ENCODE peak calls at places on chromosomes 11 and 22, in four cellular contexts. A is psoas muscle, G is neuronal stem cell, C is SK-N-SH. V is an unnamed sample. For H3K4me1, the result is how much of the 10 kb centered on the place peaks cover.

GRCh38 chr22:32917577-32918375 is 116.3 kb downstream of the TIMP3 start:
- DNase-seq in A (no peak), C (no peak), G (no peak), V (no peak)

GRCh38 chr11:64120951-64121569 is 44.9 kb downstream of the MACROD1 start:
- DNase-seq in C (no peak), A (no peak), G (no peak), V (no peak)

GRCh38 chr11:61956191-61957027 is 6.3 kb downstream of the BEST1 start:
- DNase-seq in G (no peak), A (no peak), C (no peak), V (no peak)

GRCh38 chr11:57324154-57324885 is 432 bp downstream of the TNKS1BP1 start:
- DNase-seq in C (peak), A (peak), G (peak), V (no peak)

GRCh38 chr11:20035701-20036601 is 124.3 kb downstream of the DBX1 start:
- DNase-seq in C (no peak), A (no peak), G (no peak), V (no peak)

GRCh38 chr11:37449146-37449545 is 851.1 kb upstream of the RAG2 start:
- DNase-seq in A (no peak), C (peak), G (peak), V (peak)

GRCh38 chr11:72240461-72241289 is 3.3 kb downstream of the PHOX2A start:
- DNase-seq in G (no peak), A (no peak), C (no peak), V (no peak)

GRCh38 chr11:65606876-65607613 is 7.0 kb downstream of the MAP3K11 start:
- DNase-seq in C (peak), G (peak), A (peak), V (peak)

GRCh38 chr11:70536051-70536877 is 137.9 kb downstream of the CTTN start:
- DNase-seq in G (no peak), C (peak), A (no peak), V (no peak)

GRCh38 chr22:37214431-37215025 is 2.3 kb upstream of the SSTR3 start:
- DNase-seq in C (no peak), G (no peak), A (no peak), V (no peak)

DNA sequence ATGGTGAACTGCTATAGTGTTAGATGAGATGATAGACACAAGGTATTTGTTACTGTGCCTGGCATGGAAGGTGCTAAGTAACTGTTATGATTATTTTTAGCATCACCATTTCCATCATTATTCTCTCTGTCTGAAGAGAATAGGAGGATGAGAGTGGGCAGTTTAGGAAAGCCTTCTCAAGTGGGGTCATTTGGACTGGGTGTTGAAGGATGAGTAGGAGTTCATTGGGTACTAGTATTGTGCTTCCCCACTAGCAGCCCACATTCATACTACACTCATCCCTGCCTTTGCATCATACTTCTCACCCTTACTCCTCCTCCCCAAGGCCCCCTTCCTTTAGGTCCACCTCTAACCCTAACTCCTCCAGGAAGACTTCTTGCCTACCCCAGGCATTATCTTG is 20.6 kb downstream of the MYEOV start:
- DNase-seq in A (no peak), G (no peak), C (no peak), V (no peak)
- H3K4me1 ChIP-seq in A (under half), G (under half), C (under half), V (under half)

GRCh38 chr11:11582261-11582701 is 39.5 kb downstream of the GALNT18 start:
- DNase-seq in G (no peak), A (no peak), C (no peak), V (no peak)
- H3K4me1 ChIP-seq in G (under half), A (under half), C (half or more), V (under half)

GRCh38 chr11:13280777-13281176 is 3.2 kb downstream of the BMAL1 start:
- DNase-seq in C (no peak), G (no peak), A (no peak), V (no peak)
- H3K4me1 ChIP-seq in C (under half), G (under half), A (half or more), V (under half)

DNA sequence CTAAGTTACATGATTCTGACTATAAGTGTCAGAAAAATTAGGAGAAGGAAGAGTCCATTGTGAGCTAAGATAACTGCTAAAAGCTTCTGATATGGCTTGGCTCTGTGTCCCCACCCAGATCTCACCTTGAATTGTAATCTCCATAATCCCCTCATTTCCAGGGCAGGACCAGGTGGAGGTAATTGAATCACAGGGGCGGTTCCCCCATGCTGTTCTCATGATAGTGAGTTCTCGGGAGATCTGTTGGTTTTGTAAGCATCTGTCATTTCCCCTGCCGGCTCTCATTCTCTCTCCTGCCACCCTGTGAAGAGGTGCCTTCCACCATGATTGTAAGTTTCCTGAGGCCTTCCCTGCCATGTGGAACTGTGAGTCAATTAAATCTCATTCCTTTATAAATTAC is 230.2 kb downstream of the OPCML start:
- DNase-seq in A (no peak), G (no peak), C (no peak), V (no peak)
- H3K4me1 ChIP-seq in A (under half), G (under half), C (under half), V (under half)

GRCh38 chr22:38699143-38699542 is 1.6 kb downstream of the JOSD1 start:
- DNase-seq in C (no peak), G (no peak), A (no peak), V (no peak)
- H3K4me1 ChIP-seq in C (under half), G (under half), A (under half), V (under half)

DNA sequence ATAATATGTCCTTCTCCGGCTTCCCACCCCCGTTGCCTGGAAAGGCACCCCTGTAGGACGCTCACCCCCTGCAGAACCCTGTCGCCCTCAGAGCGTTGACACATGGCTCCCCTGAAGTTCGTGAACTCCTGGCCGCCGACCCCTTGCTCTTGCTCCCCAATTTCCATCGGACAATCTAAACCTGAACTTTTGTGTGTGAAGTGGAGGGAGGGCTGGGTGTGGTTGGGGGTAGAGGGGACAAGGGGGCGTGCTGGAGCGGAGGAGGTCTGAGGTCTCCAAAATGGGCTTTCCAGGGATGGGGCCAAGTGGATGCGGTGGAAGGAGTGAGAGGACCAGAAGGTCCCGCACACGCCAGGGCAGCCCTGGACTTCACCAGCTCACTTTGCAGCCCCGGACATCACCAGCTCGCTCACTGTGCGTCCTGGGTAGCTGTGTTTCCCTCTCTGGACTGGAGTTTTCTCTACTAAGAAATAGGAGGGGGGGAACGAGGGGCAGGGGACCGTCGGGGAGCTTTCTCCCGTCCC is 18.6 kb downstream of the CREB3L1 start:
- DNase-seq in C (no peak), G (no peak), A (no peak), V (no peak)
- H3K4me1 ChIP-seq in C (under half), G (under half), A (under half), V (under half)

DNA sequence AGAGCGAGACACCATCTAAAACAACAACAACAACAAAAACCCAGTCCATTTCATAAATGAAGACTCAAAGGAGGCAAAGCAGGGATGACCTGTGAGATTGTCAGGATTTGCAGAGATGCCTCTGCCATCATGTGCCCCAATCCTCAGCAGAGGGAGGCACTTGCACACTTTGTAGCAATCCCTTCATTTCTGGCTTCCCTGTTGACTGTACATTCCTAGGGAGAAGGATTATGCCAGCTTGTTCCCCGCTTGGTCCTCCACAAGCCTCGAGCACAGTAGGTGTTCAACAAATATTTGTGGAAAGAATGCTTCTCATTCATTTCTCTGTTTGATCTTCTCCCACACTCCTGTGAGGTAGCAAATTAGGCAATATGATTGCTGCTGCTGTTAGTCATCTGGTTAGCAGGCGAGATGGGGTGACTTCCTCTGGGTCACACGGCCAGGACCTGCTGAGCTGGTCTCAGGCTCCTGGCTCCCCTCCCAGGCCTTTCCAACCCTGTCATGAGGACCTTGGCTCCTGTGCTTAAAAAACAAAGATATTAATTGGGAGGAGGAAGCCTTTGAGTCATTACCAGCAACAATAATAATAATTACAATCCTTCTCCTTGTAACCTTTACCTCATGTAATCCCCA is 34.1 kb downstream of the LIF start:
- DNase-seq in G (no peak), C (peak), A (peak), V (no peak)
- H3K4me1 ChIP-seq in G (under half), C (under half), A (under half), V (under half)

V was measured in iPS DF 6.9.